ENCODE peak calls at places on chromosomes 1 and 21, in seven cellular contexts. D is A549, H is GM23338, W is germinal center, S is EL, T is amygdala, Y is NCI-H524 treated with DMSO at 0.1 percent for 48 hours. L is an unnamed sample.
A peak's percentile ranks its signal among the peaks of the same experiment; 100 is the strongest.

GRCh38 chr1:11594222-11594621 is 60.0 kb downstream of the FBXO2 start:
- DNase-seq in D (no peak), H (peak; percentile 89), W (no peak), S (peak; percentile 25), T (no peak), Y (no peak), L (no peak)

GRCh38 chr1:6185635-6186382 is 5.7 kb upstream of the CHD5 start:
- DNase-seq in D (no peak), H (peak; percentile 80), W (no peak), S (peak; percentile 43), T (no peak), Y (no peak), L (no peak)

GRCh38 chr21:37800122-37800455 is 116.2 kb downstream of the KCNJ6 start:
- DNase-seq in D (no peak), H (no peak), W (no peak), S (peak; percentile 30), T (no peak), Y (no peak), L (no peak)

GRCh38 chr1:166479052-166479631 is 312.3 kb upstream of the FAM78B start:
- DNase-seq in D (no peak), H (peak; percentile 67), W (peak; percentile 22), S (peak; percentile 18), T (no peak), Y (no peak), L (no peak)

GRCh38 chr1:33903210-33903589 is 39.3 kb downstream of the HMGB4 start:
- DNase-seq in D (no peak), H (no peak), W (peak; percentile 17), S (no peak), T (no peak), Y (no peak), L (no peak)

GRCh38 chr1:236287757-236288619 is 6.2 kb upstream of the ERO1B start:
- DNase-seq in D (no peak), H (peak; percentile 94), W (no peak), S (peak; percentile 13), T (no peak), Y (peak; percentile 78), L (no peak)

GRCh38 chr1:19374402-19374801 is 62.3 kb downstream of the SLC66A1 start:
- DNase-seq in D (peak; percentile 35), H (peak; percentile 75), W (peak; percentile 51), S (no peak), T (no peak), Y (no peak), L (no peak)

GRCh38 chr1:54234284-54234683 is 34.3 kb downstream of the MRPL37 start:
- DNase-seq in D (no peak), H (no peak), W (no peak), S (no peak), T (no peak), Y (no peak), L (no peak)

GRCh38 chr21:42846221-42846620 is 33.1 kb downstream of the WDR4 start:
- DNase-seq in D (no peak), H (no peak), W (no peak), S (no peak), T (no peak), Y (no peak), L (peak; percentile 60)

GRCh38 chr1:205658943-205659581 is 21.2 kb downstream of the SLC45A3 start:
- DNase-seq in D (peak; percentile 87), H (peak; percentile 92), W (peak; percentile 89), S (peak; percentile 64), T (peak; percentile 68), Y (no peak), L (peak; percentile 92)

GRCh38 chr1:66532798-66533783 is 862 bp upstream of the SGIP1 start:
- DNase-seq in D (no peak), H (peak; percentile 62), W (no peak), S (peak; percentile 90), T (no peak), Y (no peak), L (no peak)

GRCh38 chr1:18871401-18872070 is 12.1 kb upstream of the TAS1R2 start:
- DNase-seq in D (no peak), H (no peak), W (no peak), S (no peak), T (no peak), Y (no peak), L (no peak)

GRCh38 chr1:76866566-76866965 is 714 bp upstream of the ST6GALNAC5 start:
- DNase-seq in D (no peak), H (no peak), W (no peak), S (no peak), T (no peak), Y (no peak), L (no peak)

GRCh38 chr1:25912076-25912831 is 6.0 kb upstream of the STMN1 start:
- DNase-seq in D (no peak), H (no peak), W (no peak), S (peak; percentile 86), T (no peak), Y (no peak), L (no peak)

GRCh38 chr1:224328644-224329043 is 1.3 kb downstream of the NVL start:
- DNase-seq in D (no peak), H (no peak), W (no peak), S (no peak), T (no peak), Y (no peak), L (no peak)

L was measured in posterior vena cava.